ENCODE peak calls at places on chromosomes 1 and 21, in eight cellular contexts. S is heart left ventricle; I is upper lobe of left lung; F is brain microvascular endothelial cell; R is adrenal gland; D is CD8-positive, alpha-beta T cell; X is GM23248; L is A549. K is an unnamed sample.
A peak's percentile ranks its signal among the peaks of the same experiment; 100 is the strongest.

GRCh38 chr1:41822865-41823264 is 95.9 kb downstream of the HIVEP3 start:
- DNase-seq in L (no peak), X (no peak), S (no peak), R (no peak), I (no peak), D (no peak), F (no peak), K (no peak)

GRCh38 chr1:221381858-221382623 is 359.8 kb downstream of the DUSP10 start:
- DNase-seq in L (no peak), I (no peak), D (no peak), R (no peak), F (no peak), S (no peak), X (peak; percentile 89), K (no peak)

GRCh38 chr1:4654764-4655673 is 610 bp downstream of the AJAP1 start:
- DNase-seq in S (no peak), X (peak; percentile 20), L (no peak), R (no peak), I (peak; percentile 83), F (no peak), D (no peak), K (no peak)

GRCh38 chr1:157196245-157196543 is 58.0 kb upstream of the ETV3 start:
- DNase-seq in D (no peak), L (no peak), I (no peak), R (peak; percentile 20), F (no peak), S (no peak), X (no peak), K (no peak)

GRCh38 chr1:224300346-224300745 is 29.6 kb downstream of the NVL start:
- DNase-seq in D (no peak), S (no peak), L (peak; percentile 43), I (no peak), X (peak; percentile 85), F (peak; percentile 87), R (no peak), K (peak; percentile 71)

GRCh38 chr21:25845729-25846256 is 111.0 kb downstream of the GABPA start:
- DNase-seq in L (no peak), I (no peak), R (no peak), F (no peak), X (peak; percentile 29), S (no peak), D (no peak), K (no peak)

GRCh38 chr1:101820080-101820479 is 176.6 kb downstream of the OLFM3 start:
- DNase-seq in F (peak; percentile 4), L (no peak), I (no peak), R (no peak), X (peak; percentile 30), S (no peak), D (no peak), K (peak; percentile 2)

GRCh38 chr1:211476200-211476849 is 15.6 kb downstream of the RD3 start:
- DNase-seq in I (no peak), R (peak; percentile 89), L (peak; percentile 67), X (peak; percentile 85), F (peak; percentile 78), D (peak; percentile 80), S (no peak), K (peak; percentile 50)

GRCh38 chr21:31554511-31555022 is 104.9 kb upstream of the SOD1 start:
- DNase-seq in X (peak; percentile 50), S (no peak), L (no peak), R (no peak), F (peak; percentile 54), D (no peak), I (no peak), K (peak; percentile 52)

GRCh38 chr1:37085393-37085792 is 51.1 kb upstream of the GRIK3 start:
- DNase-seq in L (peak; percentile 9), R (no peak), X (no peak), I (no peak), F (no peak), S (no peak), D (no peak), K (no peak)

GRCh38 chr1:206891412-206891811 is 5.8 kb upstream of the IL24 start:
- DNase-seq in F (no peak), R (no peak), X (peak; percentile 32), L (no peak), I (no peak), D (no peak), S (no peak), K (no peak)

GRCh38 chr1:205604059-205604458 is 27.8 kb downstream of the ELK4 start:
- DNase-seq in D (no peak), L (no peak), R (no peak), I (no peak), X (no peak), F (no peak), S (no peak), K (no peak)
- H3K27ac ChIP-seq in D (no peak overlapping the region), L (no peak overlapping the region), R (no peak overlapping the region), I (no peak overlapping the region), X (no peak overlapping the region), F (no peak overlapping the region), S (no peak overlapping the region), K (no peak overlapping the region)

GRCh38 chr1:26037904-26038303 is 8.0 kb downstream of the SLC30A2 start:
- DNase-seq in L (no peak), X (no peak), D (no peak), S (no peak), R (no peak), F (no peak), I (no peak), K (no peak)

GRCh38 chr1:26034504-26035202 is 11.3 kb downstream of the SLC30A2 start:
- DNase-seq in L (peak; percentile 33), I (no peak), F (no peak), S (no peak), X (no peak), D (no peak), R (no peak), K (no peak)

GRCh38 chr1:26035959-26036755 is 9.8 kb downstream of the SLC30A2 start:
- DNase-seq in L (peak; percentile 78), F (peak; percentile 48), S (peak; percentile 93), X (peak; percentile 87), R (peak; percentile 93), I (peak; percentile 96), D (peak; percentile 63), K (peak; percentile 82)

GRCh38 chr1:26036756-26037281 is 9.1 kb downstream of the SLC30A2 start:
- DNase-seq in F (no peak), I (no peak), L (no peak), D (no peak), S (no peak), R (no peak), X (no peak), K (no peak)

DNA sequence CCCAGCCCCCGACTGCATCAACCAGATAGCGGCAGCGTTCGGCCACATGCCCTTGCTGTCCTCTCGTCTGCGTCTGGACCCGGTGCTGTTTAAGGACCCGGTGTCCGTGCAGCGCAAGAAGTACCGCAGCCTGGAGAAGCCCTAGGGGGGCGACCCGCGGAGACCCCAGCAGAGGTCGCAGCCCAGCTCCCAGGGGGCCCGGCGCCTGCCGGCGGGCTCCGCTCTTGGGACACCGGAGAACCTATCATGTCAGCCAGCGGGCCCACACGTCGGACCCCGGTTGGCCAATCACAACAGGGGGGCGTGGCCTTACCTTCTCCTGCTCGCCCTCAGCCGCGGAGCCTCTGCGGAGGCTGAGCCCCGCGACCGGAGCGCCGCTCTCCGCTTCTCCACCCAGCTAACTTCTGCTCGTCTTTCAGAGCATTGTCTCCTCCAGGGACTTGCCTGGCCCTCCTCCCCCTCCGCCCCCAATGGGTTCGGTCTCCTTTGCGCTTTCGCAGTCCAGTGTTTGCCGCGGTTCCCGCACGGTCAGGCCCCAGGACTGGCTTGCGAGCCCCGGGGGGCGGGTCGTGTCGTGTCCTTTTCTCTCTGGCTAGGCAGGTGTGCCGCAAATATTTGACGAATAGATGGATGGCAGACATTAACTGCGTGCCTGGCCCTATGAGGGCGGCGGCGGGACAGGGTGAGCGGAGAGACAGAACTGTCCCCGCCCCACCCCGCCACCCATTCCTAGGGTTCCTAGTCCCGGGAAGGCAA is 10.5 kb downstream of the SLC30A2 start:
- DNase-seq in L (peak; percentile 93), D (peak; percentile 95), S (peak; percentile 97), I (peak; percentile 96), R (peak; percentile 98), F (peak; percentile 92), X (peak; percentile 98), K (peak; percentile 97)
- H3K27ac ChIP-seq in L (peak overlapping the region; percentile 87), D (peak overlapping the region; percentile 46), S (peak overlapping the region; percentile 95), I (peak overlapping the region; percentile 79), R (peak overlapping the region; percentile 93), F (peak overlapping the region; percentile 12), X (no peak overlapping the region), K (peak overlapping the region; percentile 74)

DNA sequence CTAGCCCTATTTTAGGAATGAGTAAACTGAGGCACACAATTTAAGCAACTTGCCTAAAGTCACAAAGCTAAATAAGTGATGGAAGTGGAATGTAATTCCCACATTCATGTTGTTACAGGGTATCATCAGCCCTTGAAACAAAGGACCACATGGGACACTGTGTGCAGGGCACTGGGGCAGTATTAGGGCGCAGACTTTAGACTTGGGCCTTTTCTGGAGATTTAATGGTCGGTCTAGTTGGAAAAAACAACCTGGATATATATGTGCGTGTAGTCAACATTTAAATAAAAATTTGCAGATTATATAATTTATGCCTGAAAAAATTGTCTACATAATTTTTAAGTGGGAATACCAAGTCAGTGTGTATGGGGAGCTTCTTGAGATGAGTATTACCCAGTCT is 1.5 kb downstream of the KDM1A start:
- DNase-seq in I (no peak), D (no peak), X (peak; percentile 17), F (no peak), R (no peak), L (no peak), S (no peak), K (no peak)
- H3K27ac ChIP-seq in I (no peak overlapping the region), D (no peak overlapping the region), X (peak overlapping the region; percentile 78), F (peak overlapping the region; percentile 91), R (peak overlapping the region; percentile 91), L (peak overlapping the region; percentile 97), S (no peak overlapping the region), K (no peak overlapping the region)

DNA sequence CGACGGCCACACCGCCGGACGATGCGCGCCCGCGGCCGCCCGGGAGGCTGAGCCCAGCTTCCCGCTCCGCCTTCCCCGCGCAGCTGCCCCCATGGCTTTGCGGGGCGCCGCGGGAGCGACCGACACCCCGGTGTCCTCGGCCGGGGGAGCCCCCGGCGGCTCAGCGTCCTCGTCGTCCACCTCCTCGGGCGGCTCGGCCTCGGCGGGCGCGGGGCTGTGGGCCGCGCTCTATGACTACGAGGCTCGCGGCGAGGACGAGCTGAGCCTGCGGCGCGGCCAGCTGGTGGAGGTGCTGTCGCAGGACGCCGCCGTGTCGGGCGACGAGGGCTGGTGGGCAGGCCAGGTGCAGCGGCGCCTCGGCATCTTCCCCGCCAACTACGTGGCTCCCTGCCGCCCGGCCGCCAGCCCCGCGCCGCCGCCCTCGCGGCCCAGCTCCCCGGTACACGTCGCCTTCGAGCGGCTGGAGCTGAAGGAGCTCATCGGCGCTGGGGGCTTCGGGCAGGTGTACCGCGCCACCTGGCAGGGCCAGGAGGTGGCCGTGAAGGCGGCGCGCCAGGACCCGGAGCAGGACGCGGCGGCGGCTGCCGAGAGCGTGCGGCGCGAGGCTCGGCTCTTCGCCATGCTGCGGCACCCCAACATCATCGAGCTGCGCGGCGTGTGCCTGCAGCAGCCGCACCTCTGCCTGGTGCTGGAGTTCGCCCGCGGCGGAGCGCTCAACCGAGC is 575 bp downstream of the MAP3K21 start:
- DNase-seq in I (peak; percentile 91), R (no peak), L (no peak), X (peak; percentile 47), S (peak; percentile 64), F (no peak), D (peak; percentile 22), K (peak; percentile 17)
- H3K27ac ChIP-seq in I (peak overlapping the region; percentile 62), R (peak overlapping the region; percentile 86), L (peak overlapping the region; percentile 97), X (no peak overlapping the region), S (no peak overlapping the region), F (no peak overlapping the region), D (no peak overlapping the region), K (peak overlapping the region; percentile 72)

K was measured in RWPE1.